ENCODE peak calls at places on chromosomes 5 and 9, in six cellular contexts. H is NCI-H1105 treated with DMSO at 0.1 percent for 48 hours, J is MCF 10A, E is choroid plexus epithelial cell, F is GM04503, P is endothelial cell. M is an unnamed sample.

GRCh38 chr5:65066385-65066784 is 297.7 kb downstream of the CWC27 start:
- DNase-seq in H (no peak), J (peak), E (no peak), F (no peak), P (no peak), M (no peak)

GRCh38 chr9:88173378-88173999 is 35.2 kb upstream of the SPATA31C2 start:
- DNase-seq in H (peak), J (peak), E (peak), F (no peak), P (peak), M (peak)

GRCh38 chr5:135979510-135979909 is 24.7 kb upstream of the LECT2 start:
- DNase-seq in H (no peak), J (no peak), E (peak), F (peak), P (no peak), M (no peak)

GRCh38 chr9:84445737-84446136 is 105.2 kb upstream of the SLC28A3 start:
- DNase-seq in H (no peak), J (no peak), E (no peak), F (no peak), P (no peak), M (no peak)

GRCh38 chr5:150141544-150142188 is 14.0 kb downstream of the PDGFRB start:
- DNase-seq in H (no peak), J (no peak), E (peak), F (no peak), P (no peak), M (no peak)

GRCh38 chr5:181045316-181045715 is 5.2 kb downstream of the BTNL9 start:
- DNase-seq in H (no peak), J (no peak), E (no peak), F (no peak), P (no peak), M (no peak)

GRCh38 chr5:25006734-25007133 is 362.0 kb upstream of the CDH10 start:
- DNase-seq in H (peak), J (peak), E (no peak), F (peak), P (peak), M (no peak)

GRCh38 chr5:96629774-96630173 is 32.4 kb upstream of the CAST start:
- DNase-seq in H (peak), J (peak), E (peak), F (peak), P (no peak), M (no peak)

GRCh38 chr5:13993926-13994325 is 49.4 kb upstream of the DNAH5 start:
- DNase-seq in H (no peak), J (no peak), E (no peak), F (no peak), P (no peak), M (no peak)